ENCODE peak calls at places on chromosomes 12 and 14, in nine cellular contexts. F is left lung; R is small intestine; J is A673; H is T-helper 9 cell; L is NCI-H1694; N is GM10248; T is activated CD4-positive, alpha-beta T cell treated with anti-CD3 and anti-CD28 coated beads for 48 hours; X is T-helper 17 cell. M is an unnamed sample.

GRCh38 chr14:20690848-20691640 is 2.5 kb downstream of the ANG start:
- DNase-seq in N (peak), R (peak), H (peak), J (peak), F (no peak), L (peak), X (peak), T (peak), M (peak)

GRCh38 chr14:74841230-74842207 is 34.4 kb downstream of the PROX2 start:
- DNase-seq in T (peak), H (no peak), L (no peak), X (no peak), R (no peak), J (no peak), F (no peak), N (peak), M (no peak)

GRCh38 chr12:116160196-116160595 is 117.3 kb downstream of the MED13L start:
- DNase-seq in F (no peak), X (no peak), H (no peak), R (no peak), T (no peak), J (no peak), N (no peak), L (no peak), M (peak)

GRCh38 chr12:131617179-131617578 is 93.7 kb upstream of the SFSWAP start:
- DNase-seq in L (no peak), R (no peak), N (no peak), H (no peak), T (no peak), J (no peak), X (no peak), F (no peak), M (no peak)

GRCh38 chr14:49999216-49999761 is 106.4 kb downstream of the ARF6 start:
- DNase-seq in N (peak), T (peak), L (no peak), R (peak), J (peak), F (peak), X (peak), H (peak), M (peak)

GRCh38 chr14:104082807-104083206 is 2.7 kb upstream of the ASPG start:
- DNase-seq in F (peak), R (peak), J (no peak), T (no peak), H (no peak), L (peak), N (no peak), X (no peak), M (no peak)

GRCh38 chr14:41071351-41071750 is 535.3 kb upstream of the LRFN5 start:
- DNase-seq in F (no peak), L (no peak), N (no peak), T (no peak), H (no peak), R (no peak), X (no peak), J (no peak), M (no peak)

GRCh38 chr12:19654630-19655384 is 215.5 kb downstream of the AEBP2 start:
- DNase-seq in X (no peak), N (no peak), H (no peak), F (no peak), T (no peak), L (no peak), J (no peak), R (no peak), M (no peak)

GRCh38 chr12:46209914-46210834 is 58.7 kb downstream of the SLC38A1 start:
- DNase-seq in X (no peak), T (peak), H (peak), F (peak), R (peak), J (peak), L (no peak), N (no peak), M (peak)

GRCh38 chr14:69850086-69850735 is 29.0 kb upstream of the SMOC1 start:
- DNase-seq in L (no peak), R (peak), X (no peak), F (no peak), H (no peak), N (no peak), T (no peak), J (no peak), M (no peak)

GRCh38 chr14:56342419-56342901 is 224.2 kb downstream of the PELI2 start:
- DNase-seq in L (peak), F (no peak), N (no peak), J (no peak), R (no peak), T (no peak), H (no peak), X (no peak), M (no peak)

GRCh38 chr14:106843951-106844483 is 1317.6 kb downstream of the TMEM121 start:
- DNase-seq in H (peak), J (no peak), L (no peak), X (no peak), N (peak), T (peak), F (peak), R (peak), M (peak)

GRCh38 chr12:93453633-93454032 is 11.9 kb upstream of the UBE2N start:
- DNase-seq in N (no peak), H (no peak), F (no peak), J (no peak), R (no peak), X (no peak), T (no peak), L (no peak), M (peak)

GRCh38 chr14:94342334-94342934 is 19.3 kb upstream of the SERPINA6 start:
- DNase-seq in N (no peak), X (no peak), F (peak), T (peak), J (peak), H (no peak), L (peak), R (peak), M (peak)

GRCh38 chr14:55430024-55430690 is 10.3 kb downstream of the TBPL2 start:
- DNase-seq in R (peak), T (peak), N (peak), H (peak), X (peak), F (no peak), J (peak), L (peak), M (peak)

GRCh38 chr12:101323255-101323654 is 43.4 kb downstream of the UTP20 start:
- DNase-seq in L (no peak), F (no peak), T (no peak), J (no peak), N (no peak), R (no peak), H (no peak), X (no peak), M (no peak)

GRCh38 chr12:56565510-56566101 is 44.0 kb downstream of the RBMS2 start:
- DNase-seq in N (peak), X (no peak), L (no peak), H (no peak), T (peak), J (peak), F (peak), R (peak), M (peak)

GRCh38 chr12:54549774-54550451 is 512 bp downstream of the PDE1B start:
- DNase-seq in R (no peak), L (no peak), N (no peak), H (no peak), F (no peak), T (peak), X (no peak), J (peak), M (peak)

GRCh38 chr12:69437073-69437472 is 33.1 kb upstream of the FRS2 start:
- DNase-seq in R (no peak), T (no peak), J (no peak), L (no peak), X (no peak), F (no peak), N (no peak), H (no peak), M (no peak)

GRCh38 chr12:38875571-38876228 is 29.7 kb downstream of the CPNE8 start:
- DNase-seq in L (no peak), R (no peak), N (no peak), H (no peak), F (no peak), J (no peak), T (no peak), X (no peak), M (no peak)